ENCODE peak calls at places on chromosomes 3 and 15, in nine cellular contexts. J is stimulated activated CD4-positive, alpha-beta T cell treated with anti-CD3 and anti-CD28 coated beads, Interleukin-1b, Interleukin-23, amount 100 ng/mL, for 1 hour; P is fibroblast of pulmonary artery; Y is stimulated activated CD8-positive, alpha-beta memory T cell treated with anti-CD3 and anti-CD28 coated beads, Interleukin-12 subunit alpha, Interleukin-12 subunit beta, amount 100 ng/mL, for 4 hours; S is memory B cell; Q is CD8-positive, alpha-beta memory T cell; G is T-helper 9 cell; U is Caco-2; O is NCI-H510A treated with DMSO at 0.1 percent for 48 hours. H is an unnamed sample.
A peak's percentile ranks its signal among the peaks of the same experiment; 100 is the strongest.

GRCh38 chr15:68313501-68314390 is 36.2 kb downstream of the FEM1B start:
- DNase-seq in P (no peak), S (no peak), Y (no peak), Q (no peak), U (no peak), O (no peak), J (no peak), G (no peak), H (no peak)

GRCh38 chr15:87739866-87740265 is 516.7 kb downstream of the NTRK3 start:
- DNase-seq in O (no peak), J (no peak), U (no peak), Y (no peak), S (no peak), G (no peak), P (no peak), Q (no peak), H (no peak)

GRCh38 chr3:127757979-127758378 is 64.3 kb downstream of the MGLL start:
- DNase-seq in Q (no peak), J (no peak), P (no peak), Y (no peak), U (no peak), G (no peak), S (no peak), O (no peak), H (no peak)

GRCh38 chr15:59140422-59141226 is 35.7 kb downstream of the CCNB2 start:
- DNase-seq in J (no peak), O (no peak), Y (no peak), P (no peak), S (no peak), Q (no peak), G (no peak), U (no peak), H (no peak)

GRCh38 chr15:40591310-40591845 is 2.7 kb upstream of the KNL1 start:
- DNase-seq in J (no peak), Q (no peak), S (no peak), O (no peak), G (no peak), U (no peak), P (no peak), Y (no peak), H (no peak)

GRCh38 chr15:74783808-74784175 is 1.9 kb downstream of the CSK start:
- DNase-seq in O (no peak), J (no peak), S (no peak), G (no peak), Q (no peak), Y (no peak), U (no peak), P (no peak), H (no peak)

GRCh38 chr15:60374628-60375081 is 23.1 kb downstream of the ANXA2 start:
- DNase-seq in J (no peak), O (peak; percentile 76), P (peak; percentile 93), S (no peak), G (no peak), Q (no peak), U (peak; percentile 74), Y (no peak), H (no peak)

GRCh38 chr3:22089284-22089683 is 338.3 kb upstream of the ZNF385D start:
- DNase-seq in Y (no peak), Q (no peak), G (no peak), O (peak; percentile 32), J (no peak), U (peak; percentile 46), S (no peak), P (peak; percentile 34), H (no peak)

GRCh38 chr3:46998121-46998851 is 18.8 kb downstream of the NBEAL2 start:
- DNase-seq in P (peak; percentile 57), O (peak; percentile 24), J (peak; percentile 57), G (peak; percentile 66), Q (peak; percentile 62), Y (peak; percentile 59), U (peak; percentile 84), S (peak; percentile 78), H (peak; percentile 62)

GRCh38 chr3:178381971-178382370 is 154.3 kb upstream of the KCNMB2 start:
- DNase-seq in O (no peak), U (no peak), S (no peak), G (no peak), J (no peak), P (peak; percentile 26), Y (no peak), Q (no peak), H (no peak)

GRCh38 chr15:85543741-85544155 is 163.3 kb downstream of the AKAP13 start:
- DNase-seq in J (no peak), S (no peak), Q (peak; percentile 53), Y (peak; percentile 6), O (peak; percentile 79), G (peak; percentile 9), U (no peak), P (no peak), H (no peak)

GRCh38 chr15:79329186-79329611 is 18.3 kb downstream of the TMED3 start:
- DNase-seq in Y (no peak), U (no peak), O (no peak), Q (no peak), J (no peak), G (no peak), S (no peak), P (peak; percentile 91), H (no peak)

GRCh38 chr3:100603449-100603848 is 6.0 kb upstream of the ADGRG7 start:
- DNase-seq in U (peak; percentile 63), P (peak; percentile 46), S (no peak), G (no peak), J (no peak), Y (no peak), Q (no peak), O (peak; percentile 21), H (no peak)

GRCh38 chr3:171156455-171157005 is 130.0 kb upstream of the SLC2A2 start:
- DNase-seq in P (no peak), S (no peak), G (no peak), Q (no peak), J (no peak), Y (no peak), O (no peak), U (peak; percentile 25), H (no peak)

GRCh38 chr3:19891740-19892139 is 42.3 kb downstream of the EFHB start:
- DNase-seq in O (no peak), J (no peak), P (peak; percentile 6), S (no peak), U (no peak), G (no peak), Y (no peak), Q (no peak), H (no peak)

GRCh38 chr3:71103430-71103881 is 480.1 kb downstream of the FOXP1 start:
- DNase-seq in P (peak; percentile 69), Q (no peak), J (no peak), U (no peak), O (no peak), G (no peak), Y (no peak), S (no peak), H (no peak)

GRCh38 chr15:87877114-87877810 is 379.3 kb downstream of the NTRK3 start:
- DNase-seq in Q (no peak), P (peak; percentile 87), J (no peak), O (no peak), Y (no peak), G (no peak), S (no peak), U (peak; percentile 11), H (no peak)

GRCh38 chr15:39997031-39997430 is 42.0 kb downstream of the SRP14 start:
- DNase-seq in Y (no peak), U (no peak), Q (no peak), P (no peak), O (no peak), J (no peak), S (no peak), G (no peak), H (no peak)

GRCh38 chr3:24829632-24830229 is 335.1 kb upstream of the THRB start:
- DNase-seq in O (peak; percentile 9), J (no peak), G (no peak), Y (no peak), P (no peak), Q (no peak), S (no peak), U (no peak), H (no peak)

GRCh38 chr3:1183320-1184048 is 90.7 kb downstream of the CNTN6 start:
- DNase-seq in J (no peak), O (no peak), S (no peak), P (peak; percentile 69), U (no peak), G (no peak), Q (no peak), Y (no peak), H (no peak)

GRCh38 chr3:43727930-43728329 is 37.2 kb downstream of the ABHD5 start:
- DNase-seq in Q (no peak), J (no peak), S (no peak), G (no peak), P (peak; percentile 51), O (no peak), U (no peak), Y (no peak), H (no peak)

H was measured in effector CD4-positive, alpha-beta T cell.